ENCODE peak calls at places on chromosomes 4 and X, in nine cellular contexts. S is uterus, G is body of pancreas, E is lung, C is dorsolateral prefrontal cortex, Y is ovary, U is HCT116, M is testis, O is HL-60. X is an unnamed sample.
A peak's percentile ranks its signal among the peaks of the same experiment; 100 is the strongest.

GRCh38 chr4:20251796-20252655 is at the start of gene SLIT2:
- DNase-seq in M (peak; percentile 85), S (peak; percentile 91), O (peak; percentile 53), U (peak; percentile 24), Y (peak; percentile 88), E (peak; percentile 74), C (peak; percentile 78), G (peak; percentile 88), X (peak; percentile 82)

GRCh38 chr4:147741190-147741788 is 9.4 kb downstream of the ARHGAP10 start:
- DNase-seq in G (no peak), U (no peak), E (no peak), Y (no peak), M (no peak), O (no peak), C (no peak), S (no peak), X (no peak)

GRCh38 chr4:165207431-165208321 is at the start of gene KLHL2:
- DNase-seq in U (no peak), O (peak; percentile 83), G (peak; percentile 87), S (peak; percentile 71), E (peak; percentile 82), M (peak; percentile 86), C (peak; percentile 78), Y (peak; percentile 78), X (peak; percentile 81)

GRCh38 chrX:45784590-45784989 is 583.9 kb upstream of the DIPK2B start:
- DNase-seq in S (no peak), M (no peak), G (no peak), Y (no peak), E (no peak), C (no peak), U (no peak), O (no peak), X (no peak)

GRCh38 chr4:1399508-1400190 is 6.6 kb downstream of the NKX1-1 start:
- DNase-seq in U (no peak), G (no peak), O (no peak), M (no peak), C (peak; percentile 18), E (no peak), Y (no peak), S (peak; percentile 4), X (peak; percentile 0)

GRCh38 chr4:48093949-48094550 is 40.0 kb downstream of the TXK start:
- DNase-seq in E (no peak), M (no peak), Y (no peak), U (no peak), S (no peak), C (no peak), G (peak; percentile 18), O (no peak), X (no peak)

GRCh38 chr4:188262464-188262863 is 123.2 kb downstream of the TRIML1 start:
- DNase-seq in O (no peak), E (no peak), C (no peak), M (no peak), G (no peak), S (no peak), U (no peak), Y (no peak), X (no peak)

GRCh38 chr4:144355809-144356757 is 215.6 kb upstream of the GYPA start:
- DNase-seq in E (no peak), O (peak; percentile 58), Y (no peak), U (peak; percentile 67), G (no peak), M (peak; percentile 70), S (no peak), C (no peak), X (no peak)

GRCh38 chr4:86043755-86044592 is 315.9 kb downstream of the MAPK10 start:
- DNase-seq in Y (no peak), C (no peak), M (peak; percentile 45), E (no peak), U (peak; percentile 37), O (peak; percentile 30), G (peak; percentile 23), S (no peak), X (peak; percentile 34)

GRCh38 chr4:15794905-15795304 is 16.8 kb downstream of the CD38 start:
- DNase-seq in G (no peak), M (no peak), E (no peak), O (no peak), C (no peak), S (no peak), Y (no peak), U (no peak), X (no peak)

GRCh38 chr4:15910150-15910945 is 28.2 kb downstream of the FGFBP1 start:
- DNase-seq in M (no peak), E (no peak), U (no peak), Y (no peak), C (no peak), G (no peak), O (no peak), S (no peak), X (no peak)

GRCh38 chr4:40423735-40424134 is 88.6 kb downstream of the CHRNA9 start:
- DNase-seq in M (no peak), U (no peak), S (no peak), Y (no peak), O (no peak), G (no peak), C (no peak), E (no peak), X (no peak)

GRCh38 chr4:1244081-1244977 is 4.6 kb downstream of the CTBP1 start:
- DNase-seq in S (peak; percentile 52), G (peak; percentile 49), M (no peak), O (no peak), C (no peak), E (no peak), Y (peak; percentile 30), U (no peak), X (peak; percentile 1)

GRCh38 chr4:76087007-76087769 is 12.7 kb downstream of the ART3 start:
- DNase-seq in C (peak; percentile 74), U (peak; percentile 62), Y (no peak), E (no peak), S (no peak), O (peak; percentile 51), G (peak; percentile 69), M (peak; percentile 66), X (peak; percentile 67)

GRCh38 chr4:76579596-76580375 is 144.8 kb downstream of the SHROOM3 start:
- DNase-seq in C (no peak), M (no peak), U (no peak), E (no peak), Y (no peak), S (no peak), O (no peak), G (peak; percentile 35), X (no peak)

GRCh38 chrX:8453619-8454018 is 11.0 kb upstream of the VCX3B start:
- DNase-seq in G (no peak), O (no peak), C (peak; percentile 32), Y (no peak), S (no peak), E (no peak), M (no peak), U (no peak), X (no peak)

GRCh38 chr4:120096508-120097297 is 30.1 kb upstream of the MAD2L1 start:
- DNase-seq in G (no peak), C (no peak), U (no peak), O (no peak), S (no peak), E (no peak), Y (no peak), M (no peak), X (no peak)

GRCh38 chr4:134645778-134646177 is 444.2 kb upstream of the PABPC4L start:
- DNase-seq in Y (no peak), S (no peak), C (no peak), E (no peak), G (no peak), M (no peak), O (no peak), U (no peak), X (no peak)

DNA sequence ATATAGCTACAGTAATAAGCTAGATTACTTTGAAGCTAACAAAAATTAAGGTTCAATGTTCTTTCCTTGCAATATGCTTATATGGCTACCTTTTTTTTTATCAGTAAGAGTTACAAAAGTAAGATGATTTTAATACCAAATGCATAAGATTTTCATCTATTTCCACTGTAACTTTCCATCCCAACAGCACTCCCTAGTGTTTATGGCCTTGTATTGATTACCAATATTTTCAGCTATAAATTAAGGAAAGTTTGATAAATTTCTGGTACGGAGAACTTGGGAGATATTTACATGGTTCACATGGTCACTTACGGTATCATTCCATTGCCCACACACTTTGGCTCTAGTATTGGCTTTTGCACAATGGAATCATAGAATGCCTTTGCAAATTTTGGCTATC is 448.9 kb upstream of the PABPC4L start:
- DNase-seq in G (no peak), E (no peak), C (no peak), Y (no peak), M (no peak), U (no peak), O (no peak), S (no peak), X (no peak)
- TF ChIP-seq CTCF in G (peak; percentile 43), E (no peak), C (no peak), Y (no peak), M (no peak), U (no peak), O (no peak), S (no peak), X (no peak)

GRCh38 chr4:87209696-87210095 is 10.7 kb downstream of the KLHL8 start:
- DNase-seq in M (peak; percentile 26), S (peak; percentile 55), O (peak; percentile 96), G (no peak), E (peak; percentile 61), C (no peak), U (no peak), Y (no peak), X (no peak)
- H3K27ac ChIP-seq in M (no peak overlapping the region), S (no peak overlapping the region), O (peak overlapping the region; percentile 60), G (peak overlapping the region; percentile 35), E (no peak overlapping the region), C (no peak overlapping the region), U (no peak overlapping the region), Y (no peak overlapping the region), X (no peak overlapping the region)

GRCh38 chr4:94890579-94890978 is 132.8 kb downstream of the BMPR1B start:
- DNase-seq in M (no peak), S (no peak), E (no peak), O (no peak), Y (no peak), G (no peak), C (no peak), U (no peak), X (no peak)

GRCh38 chr4:94889961-94890360 is 132.2 kb downstream of the BMPR1B start:
- DNase-seq in G (no peak), M (no peak), O (no peak), E (no peak), U (no peak), C (no peak), S (no peak), Y (no peak), X (no peak)

GRCh38 chr4:94889523-94889922 is 131.8 kb downstream of the BMPR1B start:
- DNase-seq in U (no peak), S (no peak), Y (no peak), O (no peak), M (no peak), E (no peak), G (no peak), C (no peak), X (no peak)

GRCh38 chr4:94895081-94895480 is 137.3 kb downstream of the BMPR1B start:
- DNase-seq in S (no peak), U (no peak), O (no peak), Y (no peak), M (no peak), C (no peak), E (no peak), G (no peak), X (no peak)

GRCh38 chr4:94892051-94892450 is 134.3 kb downstream of the BMPR1B start:
- DNase-seq in U (no peak), C (no peak), G (peak; percentile 20), O (no peak), S (no peak), E (no peak), M (no peak), Y (no peak), X (no peak)
- TF ChIP-seq CTCF in U (peak; percentile 9), C (no peak), G (no peak), O (no peak), S (no peak), E (no peak), M (no peak), Y (no peak), X (no peak)

GRCh38 chr4:71009796-71010588 is 16.5 kb downstream of the DCK start:
- DNase-seq in G (no peak), U (peak; percentile 39), E (no peak), S (no peak), M (no peak), O (no peak), C (no peak), Y (no peak), X (no peak)
- H3K27ac ChIP-seq in G (no peak overlapping the region), U (no peak overlapping the region), E (no peak overlapping the region), S (no peak overlapping the region), M (no peak overlapping the region), O (no peak overlapping the region), C (no peak overlapping the region), Y (no peak overlapping the region), X (no peak overlapping the region)